ENCODE peak calls at places on chromosomes 12 and 14, in six cellular contexts. F is naive thymus-derived CD4-positive, alpha-beta T cell; S is RWPE2; N is Ammon's horn; G is skeletal muscle cell; A is left cardiac atrium. L is an unnamed sample.
A peak's percentile ranks its signal among the peaks of the same experiment; 100 is the strongest.

GRCh38 chr14:93171366-93171765 is 13.3 kb downstream of the MOAP1 start:
- DNase-seq in F (no peak), S (no peak), N (no peak), G (no peak), A (no peak), L (no peak)

GRCh38 chr12:50614167-50614762 is 109.5 kb downstream of the DIP2B start:
- DNase-seq in F (no peak), S (no peak), N (no peak), G (no peak), A (no peak), L (peak; percentile 98)

GRCh38 chr12:93757792-93758694 is 80.9 kb downstream of the CRADD start:
- DNase-seq in F (no peak), S (no peak), N (no peak), G (no peak), A (no peak), L (no peak)

GRCh38 chr12:105315130-105315529 is 15.4 kb upstream of the C12orf75 start:
- DNase-seq in F (no peak), S (no peak), N (no peak), G (no peak), A (no peak), L (no peak)

GRCh38 chr12:130832561-130833209 is 6.4 kb downstream of the STX2 start:
- DNase-seq in F (no peak), S (no peak), N (peak; percentile 68), G (peak; percentile 54), A (peak; percentile 35), L (no peak)

GRCh38 chr12:108196921-108197320 is 67.8 kb downstream of the WSCD2 start:
- DNase-seq in F (no peak), S (no peak), N (no peak), G (no peak), A (no peak), L (no peak)

GRCh38 chr12:40693503-40693863 is 1.2 kb downstream of the CNTN1 start:
- DNase-seq in F (no peak), S (no peak), N (peak; percentile 72), G (no peak), A (no peak), L (peak; percentile 65)

GRCh38 chr12:19044877-19045276 is 84.7 kb upstream of the PLEKHA5 start:
- DNase-seq in F (no peak), S (no peak), N (no peak), G (no peak), A (no peak), L (no peak)

GRCh38 chr12:64083285-64084210 is 138.5 kb downstream of the KICS2 start:
- DNase-seq in F (no peak), S (no peak), N (peak; percentile 94), G (peak; percentile 88), A (peak; percentile 80), L (no peak)

GRCh38 chr12:91622981-91623380 is 440.4 kb upstream of the DCN start:
- DNase-seq in F (no peak), S (no peak), N (peak; percentile 29), G (no peak), A (no peak), L (peak; percentile 10)

GRCh38 chr12:122725452-122725851 is 5.2 kb downstream of the HCAR1 start:
- DNase-seq in F (no peak), S (no peak), N (no peak), G (no peak), A (no peak), L (no peak)

GRCh38 chr14:71231521-71232393 is 324.5 kb downstream of the PCNX1 start:
- DNase-seq in F (no peak), S (no peak), N (peak; percentile 26), G (no peak), A (no peak), L (peak; percentile 11)

GRCh38 chr14:94702629-94703028 is 67.3 kb downstream of the GSC start:
- DNase-seq in F (no peak), S (no peak), N (no peak), G (no peak), A (no peak), L (peak; percentile 13)

L was measured in mesendoderm.